ENCODE peak calls at places on chromosomes 4 and X, in eight cellular contexts. U is thyroid gland, M is HFF-Myc, Z is foreskin fibroblast, W is Karpas-422, C is tibial artery, G is heart right ventricle, O is fibroblast of lung. F is an unnamed sample.

GRCh38 chr4:115126487-115126886 is 13.1 kb upstream of the NDST4 start:
- DNase-seq in U (peak; percentile 40), M (no peak), Z (no peak), W (no peak), C (no peak), G (no peak), O (peak; percentile 8), F (no peak)

GRCh38 chr4:183284229-183284628 is 35.8 kb downstream of the CLDN22 start:
- DNase-seq in U (no peak), M (no peak), Z (peak; percentile 26), W (no peak), C (no peak), G (no peak), O (no peak), F (no peak)

GRCh38 chr4:149311076-149311475 is 504.6 kb downstream of the IQCM start:
- DNase-seq in U (no peak), M (no peak), Z (peak; percentile 10), W (no peak), C (no peak), G (no peak), O (peak; percentile 20), F (no peak)

GRCh38 chrX:80014141-80014940 is at the start of gene TBX22:
- DNase-seq in U (peak; percentile 79), M (no peak), Z (no peak), W (no peak), C (no peak), G (no peak), O (no peak), F (no peak)

GRCh38 chr4:73721901-73722300 is 18.5 kb upstream of the CXCL8 start:
- DNase-seq in U (no peak), M (no peak), Z (peak; percentile 76), W (no peak), C (no peak), G (no peak), O (peak; percentile 38), F (no peak)

GRCh38 chrX:27987862-27988646 is 6.8 kb upstream of the DCAF8L1 start:
- DNase-seq in U (no peak), M (no peak), Z (no peak), W (no peak), C (no peak), G (no peak), O (no peak), F (no peak)

GRCh38 chrX:78513996-78514745 is 145.0 kb downstream of the RTL3 start:
- DNase-seq in U (no peak), M (no peak), Z (peak; percentile 31), W (no peak), C (no peak), G (no peak), O (peak; percentile 4), F (no peak)

GRCh38 chr4:7890635-7891393 is 48.8 kb downstream of the AFAP1 start:
- DNase-seq in U (no peak), M (peak; percentile 71), Z (peak; percentile 88), W (no peak), C (no peak), G (no peak), O (peak; percentile 97), F (peak; percentile 88)

GRCh38 chr4:41744572-41745291 is 3.8 kb downstream of the PHOX2B start:
- DNase-seq in U (no peak), M (no peak), Z (no peak), W (no peak), C (no peak), G (no peak), O (no peak), F (no peak)

GRCh38 chr4:94516999-94517398 is 65.3 kb downstream of the PDLIM5 start:
- DNase-seq in U (no peak), M (no peak), Z (no peak), W (no peak), C (no peak), G (no peak), O (peak; percentile 85), F (peak; percentile 53)

GRCh38 chrX:16239211-16239610 is 71.9 kb downstream of the MAGEB17 start:
- DNase-seq in U (peak; percentile 2), M (peak; percentile 30), Z (peak; percentile 55), W (no peak), C (no peak), G (no peak), O (peak; percentile 94), F (peak; percentile 57)

GRCh38 chr4:151865744-151866143 is 104.9 kb upstream of the GATB start:
- DNase-seq in U (no peak), M (no peak), Z (no peak), W (no peak), C (no peak), G (no peak), O (no peak), F (no peak)

GRCh38 chr4:57109847-57110634 is at the start of gene IGFBP7:
- DNase-seq in U (peak; percentile 71), M (no peak), Z (peak; percentile 77), W (no peak), C (peak; percentile 69), G (peak; percentile 53), O (peak; percentile 55), F (peak; percentile 77)

GRCh38 chrX:38279188-38279587 is 48.1 kb downstream of the RPGR start:
- DNase-seq in U (no peak), M (no peak), Z (no peak), W (no peak), C (no peak), G (no peak), O (no peak), F (no peak)

GRCh38 chr4:171588146-171588545 is 225.1 kb upstream of the GALNTL6 start:
- DNase-seq in U (no peak), M (no peak), Z (no peak), W (no peak), C (no peak), G (no peak), O (no peak), F (no peak)

GRCh38 chr4:73729534-73730165 is 10.7 kb upstream of the CXCL8 start:
- DNase-seq in U (peak; percentile 65), M (peak; percentile 52), Z (peak; percentile 94), W (peak; percentile 76), C (peak; percentile 84), G (peak; percentile 60), O (peak; percentile 69), F (peak; percentile 68)

GRCh38 chrX:6644411-6644810 is 109.5 kb upstream of the VCX3A start:
- DNase-seq in U (no peak), M (no peak), Z (no peak), W (peak; percentile 76), C (no peak), G (no peak), O (no peak), F (no peak)

GRCh38 chrX:49166914-49167739 is 4.6 kb downstream of the MAGIX start:
- DNase-seq in U (peak; percentile 73), M (no peak), Z (peak; percentile 79), W (peak; percentile 65), C (peak; percentile 81), G (peak; percentile 72), O (peak; percentile 85), F (peak; percentile 67)

DNA sequence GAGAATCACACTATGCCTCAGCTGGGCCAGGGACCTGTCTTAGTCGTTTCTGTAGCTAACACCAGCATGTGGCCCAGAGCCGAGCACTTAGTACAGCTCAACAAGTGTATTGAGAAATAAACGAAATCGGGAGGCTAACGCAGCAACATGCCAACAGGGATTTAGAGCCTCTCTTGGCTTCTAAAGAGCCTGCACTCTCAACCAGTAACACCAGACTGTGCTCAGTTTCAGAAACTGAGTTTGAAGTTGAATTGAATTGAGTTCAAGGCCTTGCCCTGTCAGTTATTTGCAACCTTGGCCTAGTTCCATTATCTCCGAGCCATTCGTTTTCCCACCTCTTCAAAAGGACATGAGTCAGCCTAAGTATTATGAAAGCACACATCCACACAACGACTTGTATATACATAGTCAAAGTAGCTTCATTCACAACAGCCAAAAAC is 71.3 kb upstream of the LDB2 start:
- DNase-seq in U (peak; percentile 5), M (peak; percentile 22), Z (peak; percentile 86), W (no peak), C (peak; percentile 81), G (no peak), O (peak; percentile 64), F (no peak)
- H3K4me3 ChIP-seq in U (no peak overlapping the region), M (no peak overlapping the region), Z (no peak overlapping the region), W (no peak overlapping the region), C (no peak overlapping the region), G (no peak overlapping the region), O (no peak overlapping the region), F (no peak overlapping the region)

GRCh38 chr4:153131478-153132069 is 72.7 kb upstream of the TRIM2 start:
- DNase-seq in U (no peak), M (no peak), Z (peak; percentile 80), W (no peak), C (no peak), G (no peak), O (no peak), F (no peak)

GRCh38 chr4:153122855-153123254 is 81.4 kb upstream of the TRIM2 start:
- DNase-seq in U (no peak), M (no peak), Z (no peak), W (no peak), C (no peak), G (no peak), O (no peak), F (no peak)

GRCh38 chr4:153126137-153126536 is 78.1 kb upstream of the TRIM2 start:
- DNase-seq in U (no peak), M (no peak), Z (peak; percentile 27), W (no peak), C (no peak), G (no peak), O (peak; percentile 33), F (no peak)

DNA sequence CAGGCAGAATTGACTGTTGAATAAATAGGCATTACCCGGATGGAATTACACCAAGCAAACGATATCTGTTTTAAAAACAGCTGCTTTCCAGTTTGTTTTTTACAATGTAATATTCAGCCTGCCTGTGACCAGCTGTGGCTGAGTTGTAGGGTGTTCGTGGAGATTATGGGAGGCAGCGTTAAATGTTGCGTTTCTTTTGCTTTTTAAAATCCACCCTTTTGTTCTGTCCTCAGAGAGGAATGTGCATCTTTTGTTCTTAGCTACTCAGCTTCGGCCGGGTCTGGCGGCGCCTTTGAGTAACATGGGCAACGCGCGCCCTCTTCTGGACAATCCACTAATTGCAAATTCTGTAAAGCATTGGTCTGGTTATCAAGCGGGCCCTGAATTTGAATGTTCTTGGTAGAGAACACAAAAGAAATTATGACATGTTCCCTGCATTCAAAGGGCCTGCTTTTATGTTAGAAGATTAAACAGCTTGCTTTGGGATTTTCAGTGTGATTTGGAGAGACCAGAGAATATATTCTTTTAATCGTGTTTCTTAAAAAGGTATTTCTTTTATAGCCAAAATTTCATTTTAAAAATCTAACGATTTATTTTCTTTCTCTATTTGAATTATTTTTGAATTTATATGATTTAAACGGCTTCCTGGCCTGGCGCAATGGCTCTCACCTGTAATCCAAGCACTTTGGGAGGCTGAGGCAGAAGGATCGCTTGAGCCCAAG is 76.3 kb upstream of the TRIM2 start:
- DNase-seq in U (peak; percentile 89), M (no peak), Z (peak; percentile 93), W (peak; percentile 95), C (peak; percentile 90), G (peak; percentile 84), O (peak; percentile 69), F (peak; percentile 73)
- H3K4me3 ChIP-seq in U (no peak overlapping the region), M (no peak overlapping the region), Z (peak overlapping the region; percentile 35), W (no peak overlapping the region), C (no peak overlapping the region), G (no peak overlapping the region), O (peak overlapping the region; percentile 34), F (no peak overlapping the region)

GRCh38 chrX:109826954-109827708 is 94.1 kb upstream of the ACSL4 start:
- DNase-seq in U (no peak), M (peak; percentile 50), Z (peak; percentile 86), W (no peak), C (no peak), G (no peak), O (peak; percentile 86), F (peak; percentile 76)
- H3K4me3 ChIP-seq in U (no peak overlapping the region), M (no peak overlapping the region), Z (no peak overlapping the region), W (no peak overlapping the region), C (no peak overlapping the region), G (no peak overlapping the region), O (no peak overlapping the region), F (no peak overlapping the region)

GRCh38 chr4:145882594-145882993 is 56.0 kb downstream of the ZNF827 start:
- DNase-seq in U (no peak), M (no peak), Z (no peak), W (no peak), C (no peak), G (no peak), O (no peak), F (no peak)
- H3K4me3 ChIP-seq in U (no peak overlapping the region), M (no peak overlapping the region), Z (no peak overlapping the region), W (peak overlapping the region; percentile 15), C (no peak overlapping the region), G (no peak overlapping the region), O (no peak overlapping the region), F (no peak overlapping the region)